ENCODE peak calls at places on chromosome 21, in five cellular contexts. One of them, this sample, is unnamed. For H3K36me3, the result is how much of the 10 kb centered on the place peaks cover.

GRCh38 chr21:28136687-28137086 is 856.0 kb downstream of the LTN1 start:
- DNase-seq in cardiac muscle cell: no peak
- DNase-seq in psoas muscle: no peak
- DNase-seq in fibroblast of lung: no peak
- DNase-seq in neural progenitor cell: no peak
- DNase-seq in this sample: no peak

GRCh38 chr21:31875424-31876097 is 2.7 kb downstream of the HUNK start:
- DNase-seq in cardiac muscle cell: no peak
- DNase-seq in psoas muscle: no peak
- DNase-seq in fibroblast of lung: no peak
- DNase-seq in neural progenitor cell: no peak
- DNase-seq in this sample: no peak

GRCh38 chr21:44299085-44299457 is 782 bp upstream of the PFKL start:
- DNase-seq in cardiac muscle cell: no peak
- DNase-seq in psoas muscle: no peak
- DNase-seq in fibroblast of lung: peak
- DNase-seq in neural progenitor cell: no peak
- DNase-seq in this sample: no peak

GRCh38 chr21:44996501-44996921 is 56.7 kb downstream of the SLX9 start:
- DNase-seq in cardiac muscle cell: no peak
- DNase-seq in psoas muscle: peak
- DNase-seq in fibroblast of lung: no peak
- DNase-seq in neural progenitor cell: no peak
- DNase-seq in this sample: no peak

GRCh38 chr21:33395866-33396265 is 7.3 kb upstream of the IFNGR2 start:
- DNase-seq in cardiac muscle cell: no peak
- DNase-seq in psoas muscle: no peak
- DNase-seq in fibroblast of lung: peak
- DNase-seq in neural progenitor cell: no peak
- DNase-seq in this sample: no peak

GRCh38 chr21:43467785-43468184 is 40.9 kb upstream of the SIK1 start:
- DNase-seq in cardiac muscle cell: no peak
- DNase-seq in psoas muscle: no peak
- DNase-seq in fibroblast of lung: no peak
- DNase-seq in neural progenitor cell: no peak
- DNase-seq in this sample: no peak

GRCh38 chr21:38660333-38661295 is 145.1 kb upstream of the ETS2 start:
- DNase-seq in cardiac muscle cell: peak
- DNase-seq in psoas muscle: peak
- DNase-seq in fibroblast of lung: no peak
- DNase-seq in neural progenitor cell: peak
- DNase-seq in this sample: peak

GRCh38 chr21:42353623-42354022 is 2.8 kb upstream of the TFF2 start:
- DNase-seq in cardiac muscle cell: no peak
- DNase-seq in psoas muscle: no peak
- DNase-seq in fibroblast of lung: no peak
- DNase-seq in neural progenitor cell: no peak
- DNase-seq in this sample: no peak

GRCh38 chr21:25350056-25350455 is 257.2 kb downstream of the MRPL39 start:
- DNase-seq in cardiac muscle cell: peak
- DNase-seq in psoas muscle: no peak
- DNase-seq in fibroblast of lung: peak
- DNase-seq in neural progenitor cell: peak
- DNase-seq in this sample: peak

GRCh38 chr21:42567861-42568260 is 54.2 kb downstream of the SLC37A1 start:
- DNase-seq in cardiac muscle cell: no peak
- DNase-seq in psoas muscle: no peak
- DNase-seq in fibroblast of lung: no peak
- DNase-seq in neural progenitor cell: no peak
- DNase-seq in this sample: peak

GRCh38 chr21:33569986-33570385 is 18.5 kb downstream of the DONSON start:
- DNase-seq in cardiac muscle cell: no peak
- DNase-seq in psoas muscle: no peak
- DNase-seq in fibroblast of lung: no peak
- DNase-seq in neural progenitor cell: no peak
- DNase-seq in this sample: no peak

GRCh38 chr21:43819511-43820405 is 30.4 kb downstream of the RRP1 start:
- DNase-seq in cardiac muscle cell: no peak
- DNase-seq in psoas muscle: peak
- DNase-seq in fibroblast of lung: no peak
- DNase-seq in neural progenitor cell: no peak
- DNase-seq in this sample: no peak

GRCh38 chr21:39189857-39190604 is 6.8 kb upstream of the PSMG1 start:
- DNase-seq in cardiac muscle cell: no peak
- DNase-seq in psoas muscle: no peak
- DNase-seq in fibroblast of lung: peak
- DNase-seq in neural progenitor cell: no peak
- DNase-seq in this sample: no peak

GRCh38 chr21:37536616-37537278 is 170.2 kb downstream of the DYRK1A start:
- DNase-seq in cardiac muscle cell: peak
- DNase-seq in psoas muscle: no peak
- DNase-seq in fibroblast of lung: no peak
- DNase-seq in neural progenitor cell: no peak
- DNase-seq in this sample: no peak

GRCh38 chr21:34844924-34845238 is 176.1 kb downstream of the CLIC6 start:
- DNase-seq in cardiac muscle cell: no peak
- DNase-seq in psoas muscle: no peak
- DNase-seq in fibroblast of lung: no peak
- DNase-seq in neural progenitor cell: no peak
- DNase-seq in this sample: no peak
- H3K36me3 ChIP-seq in cardiac muscle cell: under half
- H3K36me3 ChIP-seq in psoas muscle: under half
- H3K36me3 ChIP-seq in fibroblast of lung: under half
- H3K36me3 ChIP-seq in neural progenitor cell: under half
- H3K36me3 ChIP-seq in this sample: under half

DNA sequence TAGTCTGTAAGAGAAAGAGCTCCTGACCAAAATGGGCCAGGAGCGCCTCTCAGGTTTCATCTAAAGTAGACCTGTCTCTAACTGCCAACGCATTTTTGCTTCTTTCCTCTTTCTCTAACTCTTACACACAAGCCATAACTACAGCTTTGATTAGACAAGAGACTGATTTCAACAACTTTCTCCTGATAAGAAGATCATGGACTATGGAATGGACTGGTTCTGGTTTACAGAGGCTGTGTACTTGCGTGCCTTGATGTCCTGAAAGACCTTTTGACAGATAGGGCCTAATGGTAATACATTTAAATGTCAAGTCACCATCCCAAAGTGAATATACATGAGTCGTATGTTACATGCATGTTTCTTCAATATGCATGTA is 3.7 kb upstream of the SETD4 start:
- DNase-seq in cardiac muscle cell: no peak
- DNase-seq in psoas muscle: no peak
- DNase-seq in fibroblast of lung: no peak
- DNase-seq in neural progenitor cell: no peak
- DNase-seq in this sample: no peak
- H3K27ac ChIP-seq in cardiac muscle cell: peak
- H3K27ac ChIP-seq in psoas muscle: no peak
- H3K27ac ChIP-seq in fibroblast of lung: no peak
- H3K27ac ChIP-seq in neural progenitor cell: no peak
- H3K27ac ChIP-seq in this sample: no peak

DNA sequence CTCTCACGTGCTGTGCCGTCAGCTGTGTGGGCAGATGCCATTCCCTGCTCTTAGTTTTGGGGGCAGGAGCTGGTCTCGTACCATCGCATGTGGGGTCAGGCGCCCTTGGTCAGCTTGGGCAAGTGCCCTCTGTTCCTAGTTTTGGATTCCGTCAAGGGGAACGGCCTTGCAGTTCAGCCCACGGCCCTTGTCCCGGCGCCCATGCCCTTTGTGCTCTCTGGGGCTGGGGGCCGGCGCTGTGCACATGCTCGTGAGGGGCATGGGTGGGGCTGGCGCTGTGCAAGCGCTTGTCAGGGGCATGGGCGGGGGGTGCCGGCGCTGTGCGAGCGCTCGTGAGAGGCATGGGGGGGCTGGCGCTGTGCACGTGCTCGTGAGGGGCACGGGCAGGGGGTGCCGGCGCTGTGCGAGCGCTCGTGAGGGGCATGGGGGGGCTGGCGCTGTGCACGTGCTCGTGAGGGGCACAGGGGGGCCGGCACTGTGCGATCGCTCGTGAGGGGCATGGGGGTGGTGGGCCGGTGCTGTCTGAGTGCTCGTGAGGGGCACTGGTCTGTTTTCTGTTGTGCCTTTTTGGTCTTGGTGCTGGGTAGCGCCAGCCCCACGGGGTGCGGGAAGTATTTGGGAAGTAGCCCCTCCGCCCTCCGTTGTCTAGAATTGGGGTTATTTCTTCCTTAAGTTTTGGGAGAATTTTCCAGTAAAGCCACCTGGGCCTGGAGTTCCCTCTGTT is 29.5 kb upstream of the DIP2A start:
- DNase-seq in cardiac muscle cell: no peak
- DNase-seq in psoas muscle: no peak
- DNase-seq in fibroblast of lung: no peak
- DNase-seq in neural progenitor cell: no peak
- DNase-seq in this sample: no peak
- H3K36me3 ChIP-seq in cardiac muscle cell: under half
- H3K36me3 ChIP-seq in psoas muscle: under half
- H3K36me3 ChIP-seq in fibroblast of lung: under half
- H3K36me3 ChIP-seq in neural progenitor cell: under half
- H3K36me3 ChIP-seq in this sample: under half

DNA sequence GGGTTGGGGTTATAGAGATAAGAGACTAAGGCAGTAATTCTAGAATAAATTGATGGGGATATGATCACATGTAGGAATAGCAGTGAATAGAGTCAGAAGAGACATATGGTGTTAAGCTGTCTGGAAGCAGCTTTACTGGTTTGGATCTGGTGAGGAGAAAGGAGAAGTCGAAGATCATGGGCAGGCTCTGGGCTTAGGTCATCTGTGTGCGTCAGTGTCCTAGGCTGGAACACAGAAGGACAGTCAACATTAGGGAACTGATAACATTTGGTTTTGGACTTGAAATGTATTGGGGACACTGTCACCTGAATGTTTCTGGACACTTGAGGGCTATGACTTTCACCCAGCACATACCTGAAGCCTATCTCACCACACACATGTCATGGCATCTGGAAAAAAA is 13.9 kb upstream of the GRIK1 start:
- DNase-seq in cardiac muscle cell: no peak
- DNase-seq in psoas muscle: no peak
- DNase-seq in fibroblast of lung: no peak
- DNase-seq in neural progenitor cell: no peak
- DNase-seq in this sample: no peak
- H3K27ac ChIP-seq in cardiac muscle cell: no peak
- H3K27ac ChIP-seq in psoas muscle: no peak
- H3K27ac ChIP-seq in fibroblast of lung: no peak
- H3K27ac ChIP-seq in neural progenitor cell: no peak
- H3K27ac ChIP-seq in this sample: no peak

This sample was measured in testis.